ENCODE peak calls at places on chromosomes 6 and 20, in five cellular contexts. W is HCT116, E is HepG2, M is K562, G is GM12878. P is an unnamed sample.
A peak's percentile ranks its signal among the peaks of the same experiment; 100 is the strongest.

GRCh38 chr6:169831450-169832246 is 80.2 kb downstream of the ERMARD start:
- DNase-seq in M (peak; percentile 83), E (peak; percentile 60), G (no peak), W (peak; percentile 38), P (peak; percentile 62)

GRCh38 chr6:31815025-31815838 is at the start of the genes HSPA1A and HSPA1L:
- DNase-seq in W (no peak), M (peak; percentile 100), E (peak; percentile 95), G (no peak), P (peak; percentile 99)

GRCh38 chr6:149905911-149906371 is 8.0 kb upstream of the RAET1E start:
- DNase-seq in E (no peak), M (no peak), W (no peak), G (no peak), P (no peak)

GRCh38 chr6:52361347-52361944 is 505 bp upstream of the PAQR8 start:
- DNase-seq in W (no peak), G (no peak), M (peak; percentile 50), E (no peak), P (no peak)

GRCh38 chr20:60255426-60255825 is 297.2 kb downstream of the CDH26 start:
- DNase-seq in W (no peak), M (no peak), G (no peak), E (no peak), P (no peak)

GRCh38 chr6:14575961-14576360 is 458.4 kb downstream of the CD83 start:
- DNase-seq in M (no peak), W (no peak), E (no peak), G (no peak), P (no peak)

GRCh38 chr20:51378171-51378928 is 164.2 kb downstream of the NFATC2 start:
- DNase-seq in M (peak; percentile 53), E (no peak), W (no peak), G (no peak), P (no peak)

GRCh38 chr6:158020272-158020711 is 38.6 kb downstream of the SYNJ2 start:
- DNase-seq in M (no peak), W (no peak), E (no peak), G (no peak), P (no peak)

GRCh38 chr20:29741894-29742698 is 1515.4 kb upstream of the DEFB115 start:
- DNase-seq in M (no peak), W (no peak), G (no peak), E (no peak), P (no peak)

GRCh38 chr6:89298680-89299450 is 16.2 kb downstream of the GABRR2 start:
- DNase-seq in M (no peak), G (peak; percentile 52), W (peak; percentile 58), E (peak; percentile 51), P (no peak)

GRCh38 chr20:5402903-5403531 is 86.3 kb upstream of the PROKR2 start:
- DNase-seq in M (peak; percentile 30), G (no peak), W (no peak), E (peak; percentile 62), P (peak; percentile 27)

GRCh38 chr6:168226095-168226781 is 93.3 kb downstream of the DACT2 start:
- DNase-seq in W (no peak), G (no peak), E (no peak), M (no peak), P (no peak)

GRCh38 chr6:72916906-72917305 is 295.0 kb downstream of the KCNQ5 start:
- DNase-seq in M (no peak), G (no peak), W (no peak), E (no peak), P (no peak)

GRCh38 chr20:23305098-23305497 is 45.5 kb upstream of the NXT1 start:
- DNase-seq in M (no peak), W (no peak), E (no peak), G (no peak), P (no peak)

GRCh38 chr20:33518071-33518470 is 28.2 kb downstream of the CBFA2T2 start:
- DNase-seq in E (no peak), G (no peak), M (no peak), W (no peak), P (no peak)

GRCh38 chr6:56992703-56993102 is 37.8 kb downstream of the BEND6 start:
- DNase-seq in G (no peak), W (no peak), M (no peak), E (no peak), P (no peak)

GRCh38 chr6:52454556-52454955 is 34.4 kb downstream of the EFHC1 start:
- DNase-seq in E (peak; percentile 6), M (no peak), G (no peak), W (peak; percentile 16), P (no peak)

GRCh38 chr6:156869986-156870398 is 92.8 kb downstream of the ARID1B start:
- DNase-seq in M (no peak), G (no peak), E (no peak), W (no peak), P (no peak)

GRCh38 chr6:146670161-146670560 is 71.4 kb downstream of the ADGB start:
- DNase-seq in E (no peak), G (no peak), W (no peak), M (no peak), P (no peak)

GRCh38 chr6:169397684-169398083 is 144.0 kb upstream of the THBS2 start:
- DNase-seq in W (no peak), G (no peak), M (no peak), E (no peak), P (no peak)

GRCh38 chr20:35618372-35619131 is 2.9 kb downstream of the SPAG4 start:
- DNase-seq in M (no peak), W (no peak), E (no peak), G (no peak), P (no peak)

GRCh38 chr6:27755768-27756167 is 156.4 kb downstream of the OR2B2 start:
- DNase-seq in E (no peak), M (no peak), G (no peak), W (no peak), P (no peak)

GRCh38 chr6:68958327-68958726 is 323.2 kb downstream of the ADGRB3 start:
- DNase-seq in E (peak; percentile 2), M (peak; percentile 9), W (no peak), G (no peak), P (peak; percentile 33)

GRCh38 chr6:15299430-15300131 is 53.7 kb downstream of the JARID2 start:
- DNase-seq in E (peak; percentile 60), M (peak; percentile 98), W (no peak), G (peak; percentile 90), P (no peak)

GRCh38 chr20:53857723-53858236 is 212.6 kb downstream of the BCAS1 start:
- DNase-seq in W (no peak), M (peak; percentile 47), E (no peak), G (no peak), P (no peak)

GRCh38 chr6:16206595-16207037 is 31.8 kb upstream of the GMPR start:
- DNase-seq in E (peak; percentile 50), M (peak; percentile 79), W (peak; percentile 37), G (no peak), P (peak; percentile 72)

GRCh38 chr6:105603779-105604592 is 201.1 kb upstream of the PREP start:
- DNase-seq in M (no peak), E (no peak), W (no peak), G (no peak), P (no peak)

GRCh38 chr6:46062312-46062711 is 46.7 kb upstream of the CLIC5 start:
- DNase-seq in E (no peak), M (no peak), G (no peak), W (no peak), P (no peak)

GRCh38 chr6:22651731-22652130 is 82.4 kb downstream of the HDGFL1 start:
- DNase-seq in G (no peak), E (no peak), W (no peak), M (no peak), P (no peak)

GRCh38 chr6:74927299-74927698 is 278.6 kb downstream of the COL12A1 start:
- DNase-seq in G (no peak), W (no peak), E (no peak), M (no peak), P (no peak)

GRCh38 chr20:32189691-32190607 is 17.6 kb downstream of the PLAGL2 start:
- DNase-seq in E (no peak), W (no peak), M (no peak), G (no peak), P (no peak)

GRCh38 chr6:126039284-126039683 is 52.9 kb downstream of the TRMT11 start:
- DNase-seq in M (no peak), G (no peak), E (no peak), W (no peak), P (no peak)

GRCh38 chr20:63404129-63405085 is 43.3 kb upstream of the CHRNA4 start:
- DNase-seq in W (no peak), M (no peak), G (no peak), E (no peak), P (no peak)
- TF ChIP-seq JUND in W (no peak), M (no peak), G (no peak), E (no peak), P (no peak)

GRCh38 chr6:110864816-110865215 is 9.8 kb upstream of the AMD1 start:
- DNase-seq in M (no peak), W (no peak), G (no peak), E (peak; percentile 40), P (no peak)
- TF ChIP-seq JUND in M (no peak), W (no peak), G (no peak), E (no peak), P (no peak)

GRCh38 chr20:57167971-57168693 is 98.3 kb downstream of the BMP7 start:
- DNase-seq in W (peak; percentile 29), E (no peak), M (no peak), G (no peak), P (peak; percentile 42)
- TF ChIP-seq JUND in W (peak; percentile 74), E (no peak), M (no peak), G (no peak), P (no peak)

GRCh38 chr20:63969851-63970713 is at the start of gene ZNF512B:
- DNase-seq in G (no peak), E (peak; percentile 66), M (peak; percentile 84), W (no peak), P (peak; percentile 89)
- TF ChIP-seq JUND in G (no peak), E (no peak), M (no peak), W (no peak), P (no peak)

GRCh38 chr6:165819394-165819793 is 156.4 kb upstream of the PDE10A start:
- DNase-seq in W (no peak), E (no peak), G (no peak), M (no peak), P (no peak)
- TF ChIP-seq JUND in W (no peak), E (no peak), G (no peak), M (no peak), P (no peak)

DNA sequence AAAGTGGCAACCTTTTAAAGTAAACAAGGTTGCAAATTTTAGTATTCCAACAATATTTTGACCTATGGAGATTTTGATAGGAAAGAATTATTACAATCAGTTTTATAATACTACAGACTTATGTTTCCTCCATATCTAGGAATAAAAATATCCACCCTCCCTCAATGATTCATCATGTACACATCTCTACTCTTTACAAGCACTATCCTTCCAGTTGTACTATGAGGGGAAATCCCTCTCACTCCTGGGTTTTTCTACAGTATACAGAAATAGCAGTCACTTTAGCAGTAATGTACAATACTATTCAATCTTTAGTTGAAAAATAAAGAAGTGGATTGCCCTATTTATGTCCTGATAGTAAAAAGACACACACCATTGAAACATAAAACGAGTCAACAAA is 46.3 kb upstream of the SCML4 start:
- DNase-seq in E (no peak), M (no peak), W (no peak), G (no peak), P (no peak)
- TF ChIP-seq JUND in E (no peak), M (no peak), W (no peak), G (no peak), P (no peak)

GRCh38 chr20:79565-79964 is 7.9 kb upstream of the DEFB125 start:
- DNase-seq in W (no peak), M (no peak), G (no peak), E (no peak), P (no peak)
- TF ChIP-seq JUND in W (no peak), M (no peak), G (no peak), E (no peak), P (no peak)

GRCh38 chr6:127570739-127571389 is 6.1 kb upstream of the C6orf58 start:
- DNase-seq in M (no peak), E (no peak), G (no peak), W (no peak), P (no peak)
- TF ChIP-seq JUND in M (no peak), E (no peak), G (no peak), W (no peak), P (no peak)